ENCODE peak calls at places on chromosomes 1 and 21, in six cellular contexts. One of them, this sample, is unnamed.

GRCh38 chr21:36115138-36115710 is 19.7 kb upstream of the CBR3 start:
- DNase-seq in CD8-positive, alpha-beta memory T cell: no peak
- DNase-seq in HCT116: no peak
- DNase-seq in SK-N-SH: no peak
- DNase-seq in mammary epithelial cell: no peak
- DNase-seq in GM23338: no peak
- DNase-seq in this sample: no peak

GRCh38 chr21:15560383-15561056 is 169.3 kb upstream of the USP25 start:
- DNase-seq in CD8-positive, alpha-beta memory T cell: no peak
- DNase-seq in HCT116: no peak
- DNase-seq in SK-N-SH: no peak
- DNase-seq in mammary epithelial cell: peak; percentile 38
- DNase-seq in GM23338: no peak
- DNase-seq in this sample: no peak

GRCh38 chr1:168497376-168497952 is 46.3 kb downstream of the XCL2 start:
- DNase-seq in CD8-positive, alpha-beta memory T cell: no peak
- DNase-seq in HCT116: no peak
- DNase-seq in SK-N-SH: no peak
- DNase-seq in mammary epithelial cell: no peak
- DNase-seq in GM23338: no peak
- DNase-seq in this sample: no peak

GRCh38 chr1:53754484-53755312 is 15.7 kb upstream of the GLIS1 start:
- DNase-seq in CD8-positive, alpha-beta memory T cell: peak; percentile 5
- DNase-seq in HCT116: peak; percentile 32
- DNase-seq in SK-N-SH: peak; percentile 58
- DNase-seq in mammary epithelial cell: peak; percentile 38
- DNase-seq in GM23338: peak; percentile 86
- DNase-seq in this sample: no peak

GRCh38 chr1:20587639-20588017 is 1.3 kb upstream of the CDA start:
- DNase-seq in CD8-positive, alpha-beta memory T cell: no peak
- DNase-seq in HCT116: no peak
- DNase-seq in SK-N-SH: no peak
- DNase-seq in mammary epithelial cell: peak; percentile 19
- DNase-seq in GM23338: no peak
- DNase-seq in this sample: no peak

GRCh38 chr1:28718166-28718565 is 18.6 kb upstream of the YTHDF2 start:
- DNase-seq in CD8-positive, alpha-beta memory T cell: no peak
- DNase-seq in HCT116: no peak
- DNase-seq in SK-N-SH: no peak
- DNase-seq in mammary epithelial cell: no peak
- DNase-seq in GM23338: no peak
- DNase-seq in this sample: no peak

GRCh38 chr1:99003911-99004269 is 771 bp downstream of the PLPPR5 start:
- DNase-seq in CD8-positive, alpha-beta memory T cell: no peak
- DNase-seq in HCT116: no peak
- DNase-seq in SK-N-SH: peak; percentile 54
- DNase-seq in mammary epithelial cell: no peak
- DNase-seq in GM23338: peak; percentile 52
- DNase-seq in this sample: no peak

GRCh38 chr1:12249181-12249580 is 19.4 kb downstream of the VPS13D start:
- DNase-seq in CD8-positive, alpha-beta memory T cell: no peak
- DNase-seq in HCT116: no peak
- DNase-seq in SK-N-SH: no peak
- DNase-seq in mammary epithelial cell: no peak
- DNase-seq in GM23338: peak; percentile 49
- DNase-seq in this sample: no peak

GRCh38 chr1:19128965-19129514 is 81.0 kb downstream of the UBR4 start:
- DNase-seq in CD8-positive, alpha-beta memory T cell: no peak
- DNase-seq in HCT116: no peak
- DNase-seq in SK-N-SH: no peak
- DNase-seq in mammary epithelial cell: no peak
- DNase-seq in GM23338: no peak
- DNase-seq in this sample: no peak

GRCh38 chr1:182620924-182621585 is 16.9 kb upstream of the RGS16 start:
- DNase-seq in CD8-positive, alpha-beta memory T cell: no peak
- DNase-seq in HCT116: no peak
- DNase-seq in SK-N-SH: no peak
- DNase-seq in mammary epithelial cell: no peak
- DNase-seq in GM23338: no peak
- DNase-seq in this sample: no peak

GRCh38 chr1:80417651-80418050 is 1383.1 kb upstream of the ADGRL2 start:
- DNase-seq in CD8-positive, alpha-beta memory T cell: no peak
- DNase-seq in HCT116: no peak
- DNase-seq in SK-N-SH: no peak
- DNase-seq in mammary epithelial cell: peak; percentile 90
- DNase-seq in GM23338: no peak
- DNase-seq in this sample: no peak

GRCh38 chr21:46124926-46125845 is 27.3 kb downstream of the COL6A2 start:
- DNase-seq in CD8-positive, alpha-beta memory T cell: no peak
- DNase-seq in HCT116: no peak
- DNase-seq in SK-N-SH: peak; percentile 21
- DNase-seq in mammary epithelial cell: no peak
- DNase-seq in GM23338: no peak
- DNase-seq in this sample: peak; percentile 75

GRCh38 chr1:207565546-207566468 is 69.8 kb downstream of the CR1 start:
- DNase-seq in CD8-positive, alpha-beta memory T cell: no peak
- DNase-seq in HCT116: peak; percentile 34
- DNase-seq in SK-N-SH: no peak
- DNase-seq in mammary epithelial cell: peak; percentile 6
- DNase-seq in GM23338: peak; percentile 57
- DNase-seq in this sample: no peak

GRCh38 chr1:161214374-161214773 is 721 bp upstream of the FCER1G start:
- DNase-seq in CD8-positive, alpha-beta memory T cell: no peak
- DNase-seq in HCT116: no peak
- DNase-seq in SK-N-SH: no peak
- DNase-seq in mammary epithelial cell: no peak
- DNase-seq in GM23338: no peak
- DNase-seq in this sample: no peak

GRCh38 chr1:39130297-39130696 is 74.2 kb upstream of the MACF1 start:
- DNase-seq in CD8-positive, alpha-beta memory T cell: no peak
- DNase-seq in HCT116: no peak
- DNase-seq in SK-N-SH: no peak
- DNase-seq in mammary epithelial cell: peak; percentile 97
- DNase-seq in GM23338: no peak
- DNase-seq in this sample: no peak

GRCh38 chr1:21625390-21626190 is 43.6 kb downstream of the RAP1GAP start:
- DNase-seq in CD8-positive, alpha-beta memory T cell: no peak
- DNase-seq in HCT116: no peak
- DNase-seq in SK-N-SH: no peak
- DNase-seq in mammary epithelial cell: no peak
- DNase-seq in GM23338: no peak
- DNase-seq in this sample: no peak

GRCh38 chr1:181013144-181013543 is 9.5 kb downstream of the STX6 start:
- DNase-seq in CD8-positive, alpha-beta memory T cell: no peak
- DNase-seq in HCT116: no peak
- DNase-seq in SK-N-SH: no peak
- DNase-seq in mammary epithelial cell: no peak
- DNase-seq in GM23338: no peak
- DNase-seq in this sample: no peak

GRCh38 chr1:91798241-91798648 is 87.7 kb downstream of the TGFBR3 start:
- DNase-seq in CD8-positive, alpha-beta memory T cell: no peak
- DNase-seq in HCT116: no peak
- DNase-seq in SK-N-SH: no peak
- DNase-seq in mammary epithelial cell: no peak
- DNase-seq in GM23338: no peak
- DNase-seq in this sample: no peak

GRCh38 chr1:116501870-116502244 is 69.0 kb downstream of the CD58 start:
- DNase-seq in CD8-positive, alpha-beta memory T cell: no peak
- DNase-seq in HCT116: no peak
- DNase-seq in SK-N-SH: no peak
- DNase-seq in mammary epithelial cell: no peak
- DNase-seq in GM23338: no peak
- DNase-seq in this sample: no peak

GRCh38 chr1:54403808-54404261 is 2.4 kb downstream of the SSBP3 start:
- DNase-seq in CD8-positive, alpha-beta memory T cell: no peak
- DNase-seq in HCT116: no peak
- DNase-seq in SK-N-SH: no peak
- DNase-seq in mammary epithelial cell: peak; percentile 68
- DNase-seq in GM23338: peak; percentile 22
- DNase-seq in this sample: no peak

GRCh38 chr1:7224644-7225043 is 439.4 kb downstream of the CAMTA1 start:
- DNase-seq in CD8-positive, alpha-beta memory T cell: no peak
- DNase-seq in HCT116: peak; percentile 37
- DNase-seq in SK-N-SH: no peak
- DNase-seq in mammary epithelial cell: no peak
- DNase-seq in GM23338: peak; percentile 49
- DNase-seq in this sample: no peak

GRCh38 chr1:43774359-43774758 is 67.0 kb downstream of the ST3GAL3 start:
- DNase-seq in CD8-positive, alpha-beta memory T cell: no peak
- DNase-seq in HCT116: no peak
- DNase-seq in SK-N-SH: no peak
- DNase-seq in mammary epithelial cell: peak; percentile 79
- DNase-seq in GM23338: no peak
- DNase-seq in this sample: no peak

GRCh38 chr1:226568975-226569741 is 20.6 kb downstream of the STUM start:
- DNase-seq in CD8-positive, alpha-beta memory T cell: no peak
- DNase-seq in HCT116: no peak
- DNase-seq in SK-N-SH: no peak
- DNase-seq in mammary epithelial cell: no peak
- DNase-seq in GM23338: no peak
- DNase-seq in this sample: no peak

GRCh38 chr1:63797056-63797726 is 23.4 kb downstream of the ROR1 start:
- DNase-seq in CD8-positive, alpha-beta memory T cell: no peak
- DNase-seq in HCT116: no peak
- DNase-seq in SK-N-SH: no peak
- DNase-seq in mammary epithelial cell: no peak
- DNase-seq in GM23338: no peak
- DNase-seq in this sample: no peak

GRCh38 chr1:100971021-100971420 is 54.6 kb downstream of the DPH5 start:
- DNase-seq in CD8-positive, alpha-beta memory T cell: no peak
- DNase-seq in HCT116: no peak
- DNase-seq in SK-N-SH: no peak
- DNase-seq in mammary epithelial cell: no peak
- DNase-seq in GM23338: no peak
- DNase-seq in this sample: no peak

GRCh38 chr1:162835157-162835899 is 25.6 kb downstream of the CCDC190 start:
- DNase-seq in CD8-positive, alpha-beta memory T cell: no peak
- DNase-seq in HCT116: no peak
- DNase-seq in SK-N-SH: no peak
- DNase-seq in mammary epithelial cell: no peak
- DNase-seq in GM23338: no peak
- DNase-seq in this sample: no peak

GRCh38 chr1:41363632-41364320 is 2.5 kb downstream of the FOXO6 start:
- DNase-seq in CD8-positive, alpha-beta memory T cell: no peak
- DNase-seq in HCT116: no peak
- DNase-seq in SK-N-SH: no peak
- DNase-seq in mammary epithelial cell: no peak
- DNase-seq in GM23338: no peak
- DNase-seq in this sample: no peak

DNA sequence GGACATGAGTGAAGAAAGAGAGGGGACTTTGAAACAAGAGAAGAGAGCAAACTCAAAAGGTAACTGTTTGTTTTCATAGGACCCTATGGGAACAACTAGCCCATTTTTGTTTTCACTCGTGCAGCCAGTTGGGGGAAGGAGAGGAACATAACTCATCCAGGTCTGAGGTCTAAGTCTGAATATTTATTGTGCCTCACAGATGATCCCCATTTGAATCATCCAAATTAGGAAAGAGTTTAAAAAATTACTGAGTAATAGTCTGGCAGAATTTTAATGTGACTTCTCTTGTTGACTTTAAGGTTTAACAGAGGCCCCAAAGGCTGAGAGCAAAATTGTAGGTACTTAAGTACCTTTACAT is 10.4 kb upstream of the TSPAN2 start:
- DNase-seq in CD8-positive, alpha-beta memory T cell: no peak
- DNase-seq in HCT116: no peak
- DNase-seq in SK-N-SH: no peak
- DNase-seq in mammary epithelial cell: peak; percentile 58
- DNase-seq in GM23338: no peak
- DNase-seq in this sample: no peak
- H3K4me3 ChIP-seq in CD8-positive, alpha-beta memory T cell: peak overlapping the region; percentile 67
- H3K4me3 ChIP-seq in HCT116: no peak overlapping the region
- H3K4me3 ChIP-seq in SK-N-SH: no peak overlapping the region
- H3K4me3 ChIP-seq in mammary epithelial cell: no peak overlapping the region
- H3K4me3 ChIP-seq in GM23338: no peak overlapping the region
- H3K4me3 ChIP-seq in this sample: no peak overlapping the region

GRCh38 chr1:81682490-81682889 is 118.2 kb upstream of the ADGRL2 start:
- DNase-seq in CD8-positive, alpha-beta memory T cell: no peak
- DNase-seq in HCT116: no peak
- DNase-seq in SK-N-SH: no peak
- DNase-seq in mammary epithelial cell: no peak
- DNase-seq in GM23338: peak; percentile 75
- DNase-seq in this sample: no peak
- H3K27ac ChIP-seq in CD8-positive, alpha-beta memory T cell: no peak overlapping the region
- H3K27ac ChIP-seq in HCT116: no peak overlapping the region
- H3K27ac ChIP-seq in SK-N-SH: peak overlapping the region; percentile 30
- H3K27ac ChIP-seq in mammary epithelial cell: no peak overlapping the region
- H3K27ac ChIP-seq in GM23338: peak overlapping the region; percentile 87
- H3K27ac ChIP-seq in this sample: no peak overlapping the region

GRCh38 chr1:157135070-157135469 is 3.1 kb downstream of the ETV3 start:
- DNase-seq in CD8-positive, alpha-beta memory T cell: no peak
- DNase-seq in HCT116: no peak
- DNase-seq in SK-N-SH: no peak
- DNase-seq in mammary epithelial cell: peak; percentile 20
- DNase-seq in GM23338: no peak
- DNase-seq in this sample: no peak

GRCh38 chr1:157132111-157132510 is 6.1 kb downstream of the ETV3 start:
- DNase-seq in CD8-positive, alpha-beta memory T cell: no peak
- DNase-seq in HCT116: no peak
- DNase-seq in SK-N-SH: no peak
- DNase-seq in mammary epithelial cell: no peak
- DNase-seq in GM23338: no peak
- DNase-seq in this sample: no peak

GRCh38 chr1:157134442-157134841 is 3.8 kb downstream of the ETV3 start:
- DNase-seq in CD8-positive, alpha-beta memory T cell: no peak
- DNase-seq in HCT116: no peak
- DNase-seq in SK-N-SH: no peak
- DNase-seq in mammary epithelial cell: no peak
- DNase-seq in GM23338: no peak
- DNase-seq in this sample: no peak

GRCh38 chr1:157132602-157133167 is 5.5 kb downstream of the ETV3 start:
- DNase-seq in CD8-positive, alpha-beta memory T cell: no peak
- DNase-seq in HCT116: no peak
- DNase-seq in SK-N-SH: no peak
- DNase-seq in mammary epithelial cell: peak; percentile 84
- DNase-seq in GM23338: no peak
- DNase-seq in this sample: no peak

DNA sequence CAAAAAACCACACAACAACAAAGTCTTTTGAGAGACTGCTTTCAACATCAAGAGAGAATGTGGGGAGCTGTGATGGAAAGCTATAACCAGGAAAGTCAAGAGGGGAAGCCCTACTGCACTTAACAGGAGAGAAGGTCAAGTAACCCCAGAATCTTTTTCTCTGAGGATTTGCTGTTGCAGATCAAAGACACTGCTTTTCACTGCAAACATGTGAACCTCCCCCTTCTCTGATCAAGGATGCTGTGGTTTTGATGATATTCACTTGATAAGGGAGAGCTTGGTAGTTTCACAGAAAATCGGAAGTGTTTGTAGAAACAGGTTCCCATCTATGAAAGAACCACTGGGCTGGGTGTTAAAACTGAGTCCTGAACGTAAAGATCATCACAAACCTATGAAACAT is 4.8 kb downstream of the ETV3 start:
- DNase-seq in CD8-positive, alpha-beta memory T cell: no peak
- DNase-seq in HCT116: no peak
- DNase-seq in SK-N-SH: no peak
- DNase-seq in mammary epithelial cell: no peak
- DNase-seq in GM23338: no peak
- DNase-seq in this sample: no peak
- H3K4me3 ChIP-seq in CD8-positive, alpha-beta memory T cell: peak overlapping the region; percentile 0
- H3K4me3 ChIP-seq in HCT116: no peak overlapping the region
- H3K4me3 ChIP-seq in SK-N-SH: no peak overlapping the region
- H3K4me3 ChIP-seq in mammary epithelial cell: no peak overlapping the region
- H3K4me3 ChIP-seq in GM23338: no peak overlapping the region
- H3K4me3 ChIP-seq in this sample: no peak overlapping the region

GRCh38 chr1:155137550-155137949 is 1.9 kb downstream of the SLC50A1 start:
- DNase-seq in CD8-positive, alpha-beta memory T cell: no peak
- DNase-seq in HCT116: no peak
- DNase-seq in SK-N-SH: no peak
- DNase-seq in mammary epithelial cell: no peak
- DNase-seq in GM23338: no peak
- DNase-seq in this sample: no peak
- H3K27ac ChIP-seq in CD8-positive, alpha-beta memory T cell: peak overlapping the region; percentile 93
- H3K27ac ChIP-seq in HCT116: peak overlapping the region; percentile 95
- H3K27ac ChIP-seq in SK-N-SH: no peak overlapping the region
- H3K27ac ChIP-seq in mammary epithelial cell: no peak overlapping the region
- H3K27ac ChIP-seq in GM23338: no peak overlapping the region
- H3K27ac ChIP-seq in this sample: no peak overlapping the region

This sample was measured in aorta.